ENCODE peak calls at places on chromosome 20, in four cellular contexts. A is lung; X is SHP77; W is stimulated activated CD8-positive, alpha-beta memory T cell treated with anti-CD3 and anti-CD28 coated beads, Interleukin-12 subunit alpha, Interleukin-12 subunit beta, amount 100 ng/mL, for 4 hours. F is an unnamed sample.

GRCh38 chr20:4427936-4428581 is 293.6 kb upstream of the PRND start:
- DNase-seq in A (no peak), X (no peak), W (no peak), F (no peak)

GRCh38 chr20:43946659-43947315 is 32.1 kb downstream of the TOX2 start:
- DNase-seq in A (no peak), X (no peak), W (no peak), F (no peak)

GRCh38 chr20:33281550-33282146 is 1.4 kb upstream of the BPIFB1 start:
- DNase-seq in A (no peak), X (no peak), W (no peak), F (no peak)

GRCh38 chr20:1430004-1430451 is 36.6 kb downstream of the NSFL1C start:
- DNase-seq in A (no peak), X (no peak), W (no peak), F (no peak)

GRCh38 chr20:1465470-1466210 is 1.0 kb downstream of the NSFL1C start:
- DNase-seq in A (no peak), X (no peak), W (no peak), F (no peak)

GRCh38 chr20:62452475-62453095 is 23.2 kb downstream of the GATA5 start:
- DNase-seq in A (no peak), X (no peak), W (no peak), F (no peak)

GRCh38 chr20:2604506-2604835 is 48.0 kb upstream of the NOP56 start:
- DNase-seq in A (no peak), X (no peak), W (no peak), F (no peak)

GRCh38 chr20:33679758-33680485 is 5.7 kb upstream of the NECAB3 start:
- DNase-seq in A (no peak), X (no peak), W (no peak), F (no peak)

GRCh38 chr20:49450281-49450707 is 32.2 kb downstream of the KCNB1 start:
- DNase-seq in A (no peak), X (no peak), W (no peak), F (no peak)

GRCh38 chr20:59581983-59582679 is 22.2 kb upstream of the PHACTR3 start:
- DNase-seq in A (no peak), X (no peak), W (no peak), F (no peak)

GRCh38 chr20:32358883-32359632 is 927 bp downstream of the ASXL1 start:
- DNase-seq in A (peak; percentile 61), X (peak; percentile 51), W (peak; percentile 65), F (peak; percentile 79)

GRCh38 chr20:60034231-60035110 is 76.2 kb downstream of the CDH26 start:
- DNase-seq in A (no peak), X (no peak), W (no peak), F (no peak)

GRCh38 chr20:32536861-32537656 is 48.1 kb downstream of the NOL4L start:
- DNase-seq in A (peak; percentile 42), X (peak; percentile 63), W (no peak), F (peak; percentile 78)

GRCh38 chr20:35674921-35675320 is 10.2 kb upstream of the CPNE1 start:
- DNase-seq in A (no peak), X (no peak), W (no peak), F (no peak)

GRCh38 chr20:34954905-34955231 is 738 bp downstream of the GSS start:
- DNase-seq in A (no peak), X (peak; percentile 63), W (no peak), F (no peak)

GRCh38 chr20:50980851-50981713 is 22.5 kb downstream of the MOCS3 start:
- DNase-seq in A (peak; percentile 64), X (peak; percentile 35), W (no peak), F (peak; percentile 74)

GRCh38 chr20:49957487-49957938 is 21.3 kb downstream of the RNF114 start:
- DNase-seq in A (no peak), X (peak; percentile 8), W (no peak), F (no peak)

GRCh38 chr20:12963456-12963855 is 45.3 kb upstream of the SPTLC3 start:
- DNase-seq in A (no peak), X (no peak), W (no peak), F (no peak)

GRCh38 chr20:49318091-49318429 is 40.2 kb upstream of the ZNFX1 start:
- DNase-seq in A (no peak), X (no peak), W (no peak), F (no peak)

GRCh38 chr20:33411136-33411690 is 9.9 kb upstream of the CDK5RAP1 start:
- DNase-seq in A (no peak), X (no peak), W (no peak), F (no peak)

GRCh38 chr20:41078329-41078728 is 49.7 kb downstream of the TOP1 start:
- DNase-seq in A (no peak), X (no peak), W (no peak), F (no peak)

GRCh38 chr20:38209736-38210405 is 44.8 kb upstream of the TGM2 start:
- DNase-seq in A (no peak), X (no peak), W (no peak), F (peak; percentile 50)

GRCh38 chr20:23766531-23766930 is 15.8 kb upstream of the CST1 start:
- DNase-seq in A (no peak), X (no peak), W (no peak), F (no peak)

GRCh38 chr20:35302421-35303335 is 10.5 kb upstream of the FAM83C start:
- DNase-seq in A (no peak), X (no peak), W (no peak), F (no peak)

GRCh38 chr20:45878076-45878731 is 2.8 kb upstream of the ZSWIM1 start:
- DNase-seq in A (no peak), X (no peak), W (no peak), F (no peak)

GRCh38 chr20:45343445-45343866 is 4.8 kb downstream of the SDC4 start:
- DNase-seq in A (peak; percentile 69), X (no peak), W (no peak), F (no peak)